ENCODE peak calls at places on chromosomes 5 and 9, in five cellular contexts. O is glutamatergic neuron, J is PC-9, Z is pancreas, E is psoas muscle. Y is an unnamed sample.

GRCh38 chr9:126499005-126499910 is 114.5 kb upstream of the LMX1B start:
- DNase-seq in O (peak), J (no peak), Z (peak), E (no peak), Y (peak)

GRCh38 chr9:7234144-7234543 is 476.4 kb downstream of the KDM4C start:
- DNase-seq in O (peak), J (peak), Z (no peak), E (no peak), Y (peak)

GRCh38 chr5:153791339-153791738 is 247.4 kb downstream of the FAM114A2 start:
- DNase-seq in O (no peak), J (no peak), Z (no peak), E (no peak), Y (no peak)

GRCh38 chr9:91837982-91838731 is 111.9 kb downstream of the ROR2 start:
- DNase-seq in O (no peak), J (peak), Z (peak), E (peak), Y (no peak)

GRCh38 chr5:180739271-180739670 is 587 bp downstream of the OR2Y1 start:
- DNase-seq in O (no peak), J (no peak), Z (no peak), E (no peak), Y (no peak)

GRCh38 chr9:88268886-88269285 is 119.4 kb upstream of the SPIN1 start:
- DNase-seq in O (no peak), J (no peak), Z (no peak), E (no peak), Y (no peak)

GRCh38 chr9:131394464-131395026 is 659 bp downstream of the PRRC2B start:
- DNase-seq in O (peak), J (no peak), Z (peak), E (peak), Y (no peak)

GRCh38 chr5:146463446-146463845 is 16.3 kb downstream of the TCERG1 start:
- DNase-seq in O (no peak), J (no peak), Z (no peak), E (no peak), Y (no peak)

GRCh38 chr5:96566775-96567174 is 95.4 kb upstream of the CAST start:
- DNase-seq in O (no peak), J (no peak), Z (no peak), E (no peak), Y (no peak)

GRCh38 chr9:98886691-98887229 is 56.9 kb upstream of the COL15A1 start:
- DNase-seq in O (no peak), J (no peak), Z (no peak), E (no peak), Y (no peak)

GRCh38 chr5:581941-582340 is 30.2 kb upstream of the CEP72 start:
- DNase-seq in O (no peak), J (no peak), Z (no peak), E (no peak), Y (no peak)

GRCh38 chr5:3376611-3377010 is 219.0 kb upstream of the IRX1 start:
- DNase-seq in O (no peak), J (no peak), Z (no peak), E (no peak), Y (no peak)

GRCh38 chr5:141681295-141681694 is 735 bp downstream of the ARAP3 start:
- DNase-seq in O (no peak), J (no peak), Z (no peak), E (no peak), Y (no peak)

GRCh38 chr9:21679432-21679831 is 123.0 kb upstream of the MTAP start:
- DNase-seq in O (no peak), J (no peak), Z (no peak), E (no peak), Y (no peak)

GRCh38 chr9:127634698-127635097 is 22.6 kb downstream of the STXBP1 start:
- DNase-seq in O (no peak), J (no peak), Z (no peak), E (no peak), Y (no peak)
- TF ChIP-seq CTCF in O (no peak), J (peak), Z (no peak), E (no peak), Y (no peak)

DNA sequence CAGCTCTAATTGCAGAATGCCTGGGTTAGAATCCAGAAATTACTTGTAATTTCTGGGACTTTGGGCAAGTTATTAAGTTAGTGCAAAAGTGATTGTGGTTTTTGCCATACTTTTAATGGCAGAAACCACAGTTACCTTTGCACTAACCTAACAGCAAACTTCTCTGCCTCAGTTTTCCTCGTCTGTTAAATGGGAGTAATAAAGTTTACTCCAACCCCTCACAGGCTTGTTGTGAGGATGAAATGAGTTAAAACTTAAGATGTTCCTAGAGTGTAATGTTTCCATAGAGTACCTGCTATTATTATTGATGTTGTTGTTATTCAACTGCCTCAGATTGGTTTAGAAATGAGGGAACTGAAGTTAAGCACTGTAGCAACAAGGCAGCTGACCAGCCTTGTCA is 66.7 kb upstream of the TTC23L start:
- DNase-seq in O (no peak), J (no peak), Z (no peak), E (no peak), Y (no peak)
- TF ChIP-seq CTCF in O (no peak), J (no peak), Z (no peak), E (no peak), Y (no peak)

DNA sequence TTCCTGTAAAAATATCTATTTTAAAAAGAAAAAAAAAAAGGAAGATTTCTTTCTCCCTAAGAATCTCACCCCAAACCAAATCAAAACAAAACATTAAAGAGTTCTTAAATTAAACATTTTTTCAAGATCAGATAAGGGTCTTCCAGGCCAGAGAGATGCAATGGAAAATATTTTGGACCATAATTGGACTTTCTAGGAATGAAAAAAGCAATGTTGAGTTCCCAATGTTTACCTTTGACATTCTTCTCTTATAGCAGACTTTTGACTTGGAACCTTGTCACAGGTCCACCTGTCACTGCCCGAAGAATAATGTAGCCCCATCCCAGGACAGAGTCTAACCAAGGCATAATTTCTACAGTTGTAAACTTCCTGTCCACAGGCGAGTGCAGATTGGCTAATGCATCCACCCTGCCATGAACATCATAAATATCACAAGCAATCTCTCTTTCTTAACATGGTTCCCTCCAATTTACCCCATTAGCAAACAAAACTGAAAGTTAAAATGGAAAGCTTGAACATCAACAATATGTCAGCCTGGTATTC is 121.6 kb upstream of the ZNF366 start:
- DNase-seq in O (no peak), J (no peak), Z (no peak), E (no peak), Y (no peak)
- TF ChIP-seq CTCF in O (no peak), J (no peak), Z (no peak), E (no peak), Y (no peak)

GRCh38 chr5:144332265-144332664 is 161.6 kb downstream of the KCTD16 start:
- DNase-seq in O (no peak), J (no peak), Z (no peak), E (no peak), Y (no peak)
- TF ChIP-seq CTCF in O (no peak), J (no peak), Z (no peak), E (no peak), Y (peak)